ENCODE peak calls at places on chromosomes 1 and 21, in seven cellular contexts. U is endothelial cell of umbilical vein, X is upper lobe of right lung, H is body of pancreas, T is neural progenitor cell, L is stomach, Z is dorsolateral prefrontal cortex. M is an unnamed sample.

GRCh38 chr1:218665216-218665615 is 320.1 kb downstream of the TGFB2 start:
- DNase-seq in T (no peak), H (peak; percentile 12), U (peak; percentile 36), L (no peak), X (no peak), Z (peak; percentile 62), M (peak; percentile 14)

GRCh38 chr1:109768700-109769325 is 5.1 kb upstream of the EPS8L3 start:
- DNase-seq in H (no peak), X (peak; percentile 37), Z (no peak), L (no peak), T (no peak), U (no peak), M (no peak)

GRCh38 chr1:184866991-184867788 is 107.1 kb downstream of the NIBAN1 start:
- DNase-seq in T (no peak), Z (no peak), U (no peak), X (no peak), H (no peak), L (no peak), M (peak; percentile 84)

GRCh38 chr1:206121269-206121668 is 4.1 kb upstream of the AVPR1B start:
- DNase-seq in Z (no peak), L (no peak), H (no peak), T (no peak), U (no peak), X (no peak), M (no peak)

GRCh38 chr1:209207126-209207700 is 376.3 kb upstream of the CAMK1G start:
- DNase-seq in U (no peak), Z (no peak), H (no peak), L (no peak), T (peak; percentile 3), X (no peak), M (no peak)

GRCh38 chr1:218259800-218260199 is 25.3 kb upstream of the RRP15 start:
- DNase-seq in L (no peak), Z (no peak), U (peak; percentile 8), X (no peak), H (peak; percentile 7), T (peak; percentile 44), M (peak; percentile 42)

GRCh38 chr1:156104065-156104810 is 10.3 kb upstream of the LMNA start:
- DNase-seq in L (peak; percentile 70), T (no peak), U (peak; percentile 91), X (peak; percentile 85), H (peak; percentile 65), Z (no peak), M (peak; percentile 70)

GRCh38 chr21:22062472-22063139 is 1064.4 kb downstream of the NCAM2 start:
- DNase-seq in L (no peak), Z (no peak), H (peak; percentile 36), U (no peak), T (peak; percentile 13), X (no peak), M (no peak)

GRCh38 chr1:198876371-198876871 is 237.6 kb downstream of the PTPRC start:
- DNase-seq in U (no peak), X (no peak), Z (peak; percentile 49), T (peak; percentile 52), L (no peak), H (no peak), M (no peak)

GRCh38 chr1:234773936-234774677 is 164.1 kb upstream of the IRF2BP2 start:
- DNase-seq in Z (no peak), L (peak; percentile 13), H (no peak), X (no peak), T (no peak), U (no peak), M (no peak)

GRCh38 chr1:9724706-9725476 is 73.4 kb downstream of the PIK3CD start:
- DNase-seq in X (peak; percentile 82), Z (no peak), T (peak; percentile 80), H (peak; percentile 57), U (peak; percentile 41), L (peak; percentile 65), M (no peak)

GRCh38 chr1:67723620-67724019 is 38.6 kb downstream of the GADD45A start:
- DNase-seq in T (no peak), Z (no peak), X (no peak), L (no peak), U (peak; percentile 97), H (no peak), M (peak; percentile 52)

GRCh38 chr1:218804014-218804785 is 369.5 kb upstream of the LYPLAL1 start:
- DNase-seq in L (no peak), X (no peak), Z (no peak), T (no peak), U (no peak), H (no peak), M (no peak)

GRCh38 chr21:39054066-39054465 is 129.2 kb downstream of the PSMG1 start:
- DNase-seq in T (no peak), X (no peak), Z (no peak), H (no peak), U (no peak), L (no peak), M (no peak)

GRCh38 chr21:36504067-36505058 is 24.4 kb upstream of the CLDN14 start:
- DNase-seq in L (no peak), X (no peak), U (peak; percentile 55), T (peak; percentile 55), H (peak; percentile 53), Z (no peak), M (peak; percentile 14)

GRCh38 chr1:91613594-91613993 is 112.9 kb downstream of the CDC7 start:
- DNase-seq in H (no peak), L (no peak), U (no peak), T (no peak), X (no peak), Z (no peak), M (peak; percentile 49)

GRCh38 chr1:20190256-20190655 is 3.9 kb upstream of the PLA2G2C start:
- DNase-seq in H (no peak), Z (no peak), X (no peak), L (no peak), T (no peak), U (no peak), M (no peak)

GRCh38 chr1:194297999-194298598 is 1111.7 kb upstream of the B3GALT2 start:
- DNase-seq in H (no peak), U (no peak), X (no peak), Z (no peak), L (no peak), T (no peak), M (no peak)

GRCh38 chr1:147665521-147665920 is 4.8 kb downstream of the ACP6 start:
- DNase-seq in T (peak; percentile 38), U (no peak), Z (no peak), X (no peak), L (no peak), H (no peak), M (no peak)
- TF ChIP-seq CTCF in T (peak; percentile 47), U (peak; percentile 14), Z (no peak), X (no peak), L (peak; percentile 24), H (no peak), M (peak; percentile 55)

GRCh38 chr1:201307760-201308499 is 24.6 kb downstream of the PKP1 start:
- DNase-seq in H (no peak), U (no peak), X (no peak), T (no peak), L (peak; percentile 49), Z (no peak), M (peak; percentile 70)

GRCh38 chr1:201310251-201310985 is 27.1 kb downstream of the PKP1 start:
- DNase-seq in H (no peak), T (no peak), Z (no peak), U (peak; percentile 20), L (no peak), X (no peak), M (no peak)

GRCh38 chr1:201311356-201312011 is 28.2 kb downstream of the PKP1 start:
- DNase-seq in H (no peak), T (no peak), X (no peak), Z (no peak), L (no peak), U (no peak), M (no peak)

GRCh38 chr1:201310986-201311355 is 27.7 kb downstream of the PKP1 start:
- DNase-seq in L (no peak), T (no peak), U (no peak), X (no peak), Z (no peak), H (peak; percentile 31), M (peak; percentile 79)

GRCh38 chr1:201309420-201309819 is 26.1 kb downstream of the PKP1 start:
- DNase-seq in U (peak; percentile 75), Z (no peak), L (peak; percentile 55), X (peak; percentile 80), T (peak; percentile 89), H (peak; percentile 65), M (peak; percentile 87)
- TF ChIP-seq CTCF in U (peak; percentile 29), Z (no peak), L (no peak), X (peak; percentile 21), T (peak; percentile 56), H (no peak), M (no peak)

GRCh38 chr1:213067366-213067765 is 16.3 kb downstream of the RPS6KC1 start:
- DNase-seq in U (no peak), T (no peak), L (no peak), Z (no peak), X (no peak), H (no peak), M (no peak)

GRCh38 chr1:213075725-213076124 is 24.7 kb downstream of the RPS6KC1 start:
- DNase-seq in H (no peak), L (no peak), T (no peak), X (no peak), U (no peak), Z (no peak), M (no peak)

GRCh38 chr1:213065800-213066199 is 14.8 kb downstream of the RPS6KC1 start:
- DNase-seq in L (no peak), T (no peak), X (no peak), Z (no peak), H (no peak), U (no peak), M (no peak)

GRCh38 chr1:213066363-213066762 is 15.3 kb downstream of the RPS6KC1 start:
- DNase-seq in L (no peak), Z (no peak), U (no peak), X (no peak), T (no peak), H (no peak), M (no peak)

GRCh38 chr1:213070399-213070798 is 19.4 kb downstream of the RPS6KC1 start:
- DNase-seq in H (peak; percentile 43), U (peak; percentile 57), X (no peak), Z (no peak), L (peak; percentile 46), T (no peak), M (no peak)
- TF ChIP-seq CTCF in H (no peak), U (no peak), X (no peak), Z (no peak), L (no peak), T (peak; percentile 15), M (no peak)

DNA sequence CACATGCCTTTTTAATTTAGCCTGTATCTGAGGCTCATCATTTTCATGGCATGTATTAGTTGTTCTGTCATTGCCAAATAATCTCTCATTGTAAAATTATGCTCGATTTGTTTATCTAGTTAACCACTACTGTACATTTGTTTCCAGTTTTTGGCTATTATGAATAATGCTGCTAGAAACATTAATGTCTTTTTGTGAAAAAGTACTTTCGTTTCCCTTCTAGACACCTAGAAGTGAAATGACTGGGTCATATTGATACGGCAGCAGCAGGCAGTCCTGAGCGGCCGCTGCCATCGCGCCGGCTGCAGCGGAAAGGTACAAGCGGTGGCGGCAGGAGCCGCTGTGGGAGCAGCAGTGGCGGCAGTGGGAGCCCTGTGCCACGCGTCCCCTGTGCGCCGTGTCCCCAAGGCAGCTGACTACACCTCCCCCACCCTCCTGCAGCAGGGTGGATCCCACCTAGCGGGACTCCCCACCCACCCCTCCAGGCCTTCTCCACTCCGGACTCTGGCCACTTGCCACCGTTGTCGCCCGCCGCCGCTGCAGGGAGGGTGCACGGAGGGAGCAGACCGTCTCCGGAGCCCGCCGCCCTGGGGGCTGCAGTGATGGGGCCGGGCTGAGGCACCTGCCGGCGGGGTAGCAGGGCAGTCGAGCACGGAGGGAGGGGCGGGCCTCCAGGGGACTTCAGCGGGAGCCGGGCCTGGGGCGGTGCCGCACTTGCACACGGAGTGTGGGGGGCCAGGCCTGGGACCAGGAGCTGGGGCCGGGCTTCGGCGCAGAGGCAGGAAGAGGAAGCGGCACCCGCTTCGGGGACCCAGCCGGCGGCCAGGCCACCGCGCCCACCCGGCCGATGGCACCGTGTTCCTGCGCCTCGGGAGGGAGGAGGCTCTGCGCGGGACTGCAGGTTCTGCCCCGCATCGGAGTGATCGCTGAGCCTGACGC is 66.8 kb upstream of the RGS7 start:
- DNase-seq in Z (peak; percentile 57), U (peak; percentile 33), T (peak; percentile 69), X (peak; percentile 67), L (peak; percentile 63), H (peak; percentile 51), M (no peak)
- TF ChIP-seq CTCF in Z (no peak), U (no peak), T (peak; percentile 26), X (no peak), L (no peak), H (no peak), M (no peak)

M was measured in PC-9.